ENCODE peak calls at places on chromosomes 6 and 20, in six cellular contexts. W is Right ventricle myocardium superior; E is activated T-helper 1 cell treated with anti-CD3 and anti-CD28 coated beads, Interleukin-2, amount 50 U/mL, for 16 hours; P is fibroblast of lung; T is T-helper 9 cell; N is HTR-8/SVneo. J is an unnamed sample.
A peak's percentile ranks its signal among the peaks of the same experiment; 100 is the strongest.

GRCh38 chr6:39910164-39910563 is 24.1 kb downstream of the MOCS1 start:
- DNase-seq in W (no peak), E (no peak), P (no peak), T (no peak), N (no peak), J (no peak)

GRCh38 chr6:157134402-157135074 is 188.8 kb downstream of the TMEM242 start:
- DNase-seq in W (no peak), E (no peak), P (peak; percentile 77), T (no peak), N (no peak), J (no peak)

GRCh38 chr6:108714012-108714773 is 134.0 kb upstream of the ARMC2 start:
- DNase-seq in W (no peak), E (no peak), P (peak; percentile 56), T (no peak), N (no peak), J (no peak)

GRCh38 chr20:59823456-59823855 is 110.0 kb downstream of the SYCP2 start:
- DNase-seq in W (no peak), E (no peak), P (no peak), T (no peak), N (no peak), J (no peak)

GRCh38 chr6:136959471-136959891 is 37.4 kb downstream of the SLC35D3 start:
- DNase-seq in W (no peak), E (no peak), P (no peak), T (no peak), N (no peak), J (no peak)

GRCh38 chr20:10483691-10484090 is 48.6 kb downstream of the SLX4IP start:
- DNase-seq in W (no peak), E (no peak), P (no peak), T (no peak), N (no peak), J (no peak)

GRCh38 chr6:3906191-3907019 is 57.2 kb downstream of the FAM50B start:
- DNase-seq in W (peak; percentile 72), E (no peak), P (no peak), T (no peak), N (no peak), J (no peak)

GRCh38 chr20:22333885-22334545 is 250.4 kb downstream of the FOXA2 start:
- DNase-seq in W (no peak), E (no peak), P (peak; percentile 39), T (no peak), N (peak; percentile 56), J (no peak)

GRCh38 chr6:160972111-160972510 is 19.5 kb upstream of the MAP3K4 start:
- DNase-seq in W (no peak), E (no peak), P (peak; percentile 98), T (no peak), N (peak; percentile 51), J (no peak)

GRCh38 chr6:24743265-24743943 is 24.4 kb upstream of the C6orf62 start:
- DNase-seq in W (no peak), E (no peak), P (peak; percentile 98), T (no peak), N (peak; percentile 70), J (no peak)

GRCh38 chr6:122246906-122247658 is 152.4 kb upstream of the HSF2 start:
- DNase-seq in W (no peak), E (no peak), P (no peak), T (no peak), N (no peak), J (no peak)

GRCh38 chr20:7463290-7463689 is 477.0 kb downstream of the HAO1 start:
- DNase-seq in W (no peak), E (no peak), P (no peak), T (no peak), N (no peak), J (no peak)

GRCh38 chr6:159973951-159974350 is 5.1 kb downstream of the IGF2R start:
- DNase-seq in W (no peak), E (no peak), P (peak; percentile 71), T (no peak), N (peak; percentile 54), J (no peak)

GRCh38 chr6:158826819-158827501 is 7.8 kb upstream of the EZR start:
- DNase-seq in W (no peak), E (no peak), P (no peak), T (no peak), N (no peak), J (no peak)

GRCh38 chr6:98985391-98985790 is 37.6 kb upstream of the FBXL4 start:
- DNase-seq in W (no peak), E (no peak), P (no peak), T (no peak), N (no peak), J (no peak)

GRCh38 chr6:114024746-114025145 is 53.8 kb upstream of the HDAC2 start:
- DNase-seq in W (no peak), E (no peak), P (no peak), T (no peak), N (no peak), J (no peak)

GRCh38 chr6:142735182-142735581 is 209.8 kb downstream of the HIVEP2 start:
- DNase-seq in W (no peak), E (no peak), P (peak; percentile 32), T (no peak), N (peak; percentile 25), J (no peak)

GRCh38 chr20:45450097-45450818 is 19.3 kb upstream of the WFDC2 start:
- DNase-seq in W (no peak), E (no peak), P (peak; percentile 30), T (no peak), N (peak; percentile 72), J (no peak)

GRCh38 chr20:59836768-59837167 is 96.7 kb downstream of the SYCP2 start:
- DNase-seq in W (no peak), E (no peak), P (no peak), T (no peak), N (no peak), J (no peak)

GRCh38 chr20:63438121-63438520 is 34.3 kb downstream of the KCNQ2 start:
- DNase-seq in W (no peak), E (no peak), P (no peak), T (no peak), N (no peak), J (no peak)

J was measured in esophagus squamous epithelium.